ENCODE peak calls at places on chromosomes 13 and 19, in nine cellular contexts. One of them, this sample, is unnamed. For H3K4me1, the result is how much of the 10 kb centered on the place peaks cover.

GRCh38 chr13:81610613-81611012 is 1269.7 kb upstream of the SPRY2 start:
- DNase-seq in gastrocnemius medialis: no peak
- DNase-seq in A549: no peak
- DNase-seq in IMR-90: no peak
- DNase-seq in heart left ventricle: no peak
- DNase-seq in tibial nerve: no peak
- DNase-seq in uterus: no peak
- DNase-seq in adrenal gland: no peak
- DNase-seq in stomach: no peak
- DNase-seq in this sample: no peak

GRCh38 chr19:33390120-33390907 is 16.8 kb downstream of the CEBPG start:
- DNase-seq in IMR-90: no peak
- DNase-seq in uterus: peak
- DNase-seq in gastrocnemius medialis: peak
- DNase-seq in heart left ventricle: peak
- DNase-seq in A549: no peak
- DNase-seq in tibial nerve: peak
- DNase-seq in stomach: no peak
- DNase-seq in adrenal gland: no peak
- DNase-seq in this sample: peak

GRCh38 chr19:3668331-3669133 is 31.7 kb downstream of the PIP5K1C start:
- DNase-seq in A549: no peak
- DNase-seq in uterus: peak
- DNase-seq in gastrocnemius medialis: no peak
- DNase-seq in stomach: no peak
- DNase-seq in adrenal gland: no peak
- DNase-seq in IMR-90: peak
- DNase-seq in heart left ventricle: no peak
- DNase-seq in tibial nerve: no peak
- DNase-seq in this sample: no peak

GRCh38 chr13:112895521-112896465 is 73.2 kb upstream of the MCF2L start:
- DNase-seq in tibial nerve: no peak
- DNase-seq in adrenal gland: no peak
- DNase-seq in stomach: no peak
- DNase-seq in uterus: no peak
- DNase-seq in A549: no peak
- DNase-seq in gastrocnemius medialis: no peak
- DNase-seq in IMR-90: no peak
- DNase-seq in heart left ventricle: no peak
- DNase-seq in this sample: no peak

GRCh38 chr19:34228347-34228746 is 26.0 kb upstream of the GARRE1 start:
- DNase-seq in tibial nerve: no peak
- DNase-seq in gastrocnemius medialis: no peak
- DNase-seq in stomach: no peak
- DNase-seq in uterus: no peak
- DNase-seq in A549: no peak
- DNase-seq in heart left ventricle: no peak
- DNase-seq in adrenal gland: no peak
- DNase-seq in IMR-90: peak
- DNase-seq in this sample: no peak

GRCh38 chr13:86006317-86006716 is 207.1 kb upstream of the SLITRK6 start:
- DNase-seq in IMR-90: no peak
- DNase-seq in gastrocnemius medialis: no peak
- DNase-seq in A549: no peak
- DNase-seq in adrenal gland: no peak
- DNase-seq in tibial nerve: no peak
- DNase-seq in stomach: no peak
- DNase-seq in uterus: no peak
- DNase-seq in heart left ventricle: no peak
- DNase-seq in this sample: no peak

GRCh38 chr13:45361596-45362206 is 20.7 kb upstream of the TPT1 start:
- DNase-seq in gastrocnemius medialis: no peak
- DNase-seq in tibial nerve: no peak
- DNase-seq in uterus: no peak
- DNase-seq in stomach: no peak
- DNase-seq in A549: peak
- DNase-seq in adrenal gland: no peak
- DNase-seq in IMR-90: peak
- DNase-seq in heart left ventricle: no peak
- DNase-seq in this sample: peak

GRCh38 chr19:28217064-28217463 is 995.9 kb downstream of the UQCRFS1 start:
- DNase-seq in stomach: no peak
- DNase-seq in uterus: no peak
- DNase-seq in gastrocnemius medialis: no peak
- DNase-seq in adrenal gland: no peak
- DNase-seq in A549: no peak
- DNase-seq in heart left ventricle: no peak
- DNase-seq in tibial nerve: no peak
- DNase-seq in IMR-90: no peak
- DNase-seq in this sample: no peak

GRCh38 chr19:32630338-32630737 is 44.6 kb downstream of the ANKRD27 start:
- DNase-seq in IMR-90: no peak
- DNase-seq in heart left ventricle: no peak
- DNase-seq in tibial nerve: no peak
- DNase-seq in adrenal gland: no peak
- DNase-seq in uterus: no peak
- DNase-seq in gastrocnemius medialis: no peak
- DNase-seq in stomach: no peak
- DNase-seq in A549: peak
- DNase-seq in this sample: no peak

GRCh38 chr19:2811221-2811722 is 8.4 kb upstream of the ZNF554 start:
- DNase-seq in IMR-90: no peak
- DNase-seq in gastrocnemius medialis: no peak
- DNase-seq in A549: no peak
- DNase-seq in uterus: no peak
- DNase-seq in heart left ventricle: no peak
- DNase-seq in tibial nerve: no peak
- DNase-seq in stomach: no peak
- DNase-seq in adrenal gland: no peak
- DNase-seq in this sample: no peak

GRCh38 chr13:105334211-105334610 is 1201.3 kb downstream of the EFNB2 start:
- DNase-seq in uterus: no peak
- DNase-seq in stomach: no peak
- DNase-seq in heart left ventricle: no peak
- DNase-seq in A549: no peak
- DNase-seq in gastrocnemius medialis: no peak
- DNase-seq in tibial nerve: no peak
- DNase-seq in adrenal gland: no peak
- DNase-seq in IMR-90: peak
- DNase-seq in this sample: no peak

GRCh38 chr13:97561182-97561581 is 127.2 kb downstream of the RAP2A start:
- DNase-seq in A549: no peak
- DNase-seq in stomach: no peak
- DNase-seq in gastrocnemius medialis: no peak
- DNase-seq in tibial nerve: no peak
- DNase-seq in heart left ventricle: no peak
- DNase-seq in IMR-90: no peak
- DNase-seq in adrenal gland: no peak
- DNase-seq in uterus: no peak
- DNase-seq in this sample: no peak

GRCh38 chr13:106570354-106570822 is 2.5 kb upstream of the ARGLU1 start:
- DNase-seq in IMR-90: peak
- DNase-seq in uterus: peak
- DNase-seq in stomach: peak
- DNase-seq in gastrocnemius medialis: peak
- DNase-seq in adrenal gland: peak
- DNase-seq in tibial nerve: peak
- DNase-seq in A549: peak
- DNase-seq in heart left ventricle: peak
- DNase-seq in this sample: peak

GRCh38 chr19:53388168-53388567 is 6.8 kb upstream of the ZNF765 start:
- DNase-seq in uterus: no peak
- DNase-seq in IMR-90: peak
- DNase-seq in stomach: no peak
- DNase-seq in heart left ventricle: no peak
- DNase-seq in tibial nerve: no peak
- DNase-seq in adrenal gland: no peak
- DNase-seq in A549: no peak
- DNase-seq in gastrocnemius medialis: no peak
- DNase-seq in this sample: no peak

GRCh38 chr13:86653009-86653408 is 853.8 kb upstream of the SLITRK6 start:
- DNase-seq in stomach: no peak
- DNase-seq in IMR-90: no peak
- DNase-seq in heart left ventricle: no peak
- DNase-seq in A549: no peak
- DNase-seq in gastrocnemius medialis: no peak
- DNase-seq in uterus: no peak
- DNase-seq in adrenal gland: no peak
- DNase-seq in tibial nerve: no peak
- DNase-seq in this sample: no peak

GRCh38 chr19:55087542-55087935 is 11.9 kb downstream of the EPS8L1 start:
- DNase-seq in uterus: no peak
- DNase-seq in tibial nerve: no peak
- DNase-seq in adrenal gland: no peak
- DNase-seq in gastrocnemius medialis: no peak
- DNase-seq in IMR-90: peak
- DNase-seq in heart left ventricle: peak
- DNase-seq in A549: no peak
- DNase-seq in stomach: no peak
- DNase-seq in this sample: no peak

GRCh38 chr13:45683701-45684100 is 18.4 kb upstream of the CBY2 start:
- DNase-seq in tibial nerve: no peak
- DNase-seq in stomach: no peak
- DNase-seq in gastrocnemius medialis: no peak
- DNase-seq in uterus: no peak
- DNase-seq in heart left ventricle: no peak
- DNase-seq in adrenal gland: no peak
- DNase-seq in A549: no peak
- DNase-seq in IMR-90: no peak
- DNase-seq in this sample: no peak

GRCh38 chr19:54325194-54325621 is 12.2 kb upstream of the LILRA5 start:
- DNase-seq in gastrocnemius medialis: no peak
- DNase-seq in stomach: no peak
- DNase-seq in IMR-90: peak
- DNase-seq in tibial nerve: peak
- DNase-seq in adrenal gland: peak
- DNase-seq in heart left ventricle: no peak
- DNase-seq in A549: peak
- DNase-seq in uterus: no peak
- DNase-seq in this sample: no peak

GRCh38 chr13:107450931-107451330 is 764.4 kb downstream of the LIG4 start:
- DNase-seq in A549: no peak
- DNase-seq in gastrocnemius medialis: no peak
- DNase-seq in uterus: no peak
- DNase-seq in heart left ventricle: peak
- DNase-seq in adrenal gland: no peak
- DNase-seq in stomach: no peak
- DNase-seq in tibial nerve: peak
- DNase-seq in IMR-90: peak
- DNase-seq in this sample: no peak

GRCh38 chr13:28037399-28037798 is 48.9 kb upstream of the URAD start:
- DNase-seq in gastrocnemius medialis: no peak
- DNase-seq in tibial nerve: no peak
- DNase-seq in stomach: no peak
- DNase-seq in heart left ventricle: no peak
- DNase-seq in uterus: no peak
- DNase-seq in adrenal gland: no peak
- DNase-seq in A549: no peak
- DNase-seq in IMR-90: peak
- DNase-seq in this sample: no peak

GRCh38 chr13:41709511-41709910 is 251.4 kb downstream of the VWA8 start:
- DNase-seq in stomach: no peak
- DNase-seq in A549: no peak
- DNase-seq in IMR-90: peak
- DNase-seq in adrenal gland: no peak
- DNase-seq in uterus: no peak
- DNase-seq in tibial nerve: no peak
- DNase-seq in heart left ventricle: no peak
- DNase-seq in gastrocnemius medialis: no peak
- DNase-seq in this sample: no peak

GRCh38 chr19:12034196-12034595 is 1.3 kb downstream of the ZNF433 start:
- DNase-seq in A549: no peak
- DNase-seq in IMR-90: no peak
- DNase-seq in adrenal gland: no peak
- DNase-seq in uterus: no peak
- DNase-seq in gastrocnemius medialis: no peak
- DNase-seq in tibial nerve: no peak
- DNase-seq in stomach: no peak
- DNase-seq in heart left ventricle: no peak
- DNase-seq in this sample: no peak

GRCh38 chr19:12034610-12035009 is 869 bp downstream of the ZNF433 start:
- DNase-seq in heart left ventricle: no peak
- DNase-seq in adrenal gland: no peak
- DNase-seq in tibial nerve: peak
- DNase-seq in A549: no peak
- DNase-seq in IMR-90: no peak
- DNase-seq in gastrocnemius medialis: no peak
- DNase-seq in uterus: no peak
- DNase-seq in stomach: no peak
- DNase-seq in this sample: no peak

GRCh38 chr19:12035220-12036172 is at the start of gene ZNF433:
- DNase-seq in heart left ventricle: peak
- DNase-seq in adrenal gland: peak
- DNase-seq in gastrocnemius medialis: peak
- DNase-seq in IMR-90: peak
- DNase-seq in uterus: peak
- DNase-seq in tibial nerve: peak
- DNase-seq in stomach: peak
- DNase-seq in A549: no peak
- DNase-seq in this sample: peak
- TF ChIP-seq POLR2A in heart left ventricle: peak
- TF ChIP-seq POLR2A in adrenal gland: peak
- TF ChIP-seq POLR2A in gastrocnemius medialis: peak
- TF ChIP-seq POLR2A in IMR-90: peak
- TF ChIP-seq POLR2A in uterus: peak
- TF ChIP-seq POLR2A in tibial nerve: peak
- TF ChIP-seq POLR2A in stomach: no peak
- TF ChIP-seq POLR2A in A549: no peak
- TF ChIP-seq POLR2A in this sample: peak

GRCh38 chr13:50257646-50258045 is 242.4 kb downstream of the KCNRG start:
- DNase-seq in uterus: no peak
- DNase-seq in IMR-90: no peak
- DNase-seq in heart left ventricle: no peak
- DNase-seq in tibial nerve: no peak
- DNase-seq in gastrocnemius medialis: no peak
- DNase-seq in stomach: no peak
- DNase-seq in adrenal gland: no peak
- DNase-seq in A549: no peak
- DNase-seq in this sample: no peak
- H3K4me1 ChIP-seq in uterus: under half
- H3K4me1 ChIP-seq in IMR-90: under half
- H3K4me1 ChIP-seq in heart left ventricle: under half
- H3K4me1 ChIP-seq in tibial nerve: under half
- H3K4me1 ChIP-seq in gastrocnemius medialis: under half
- H3K4me1 ChIP-seq in stomach: under half
- H3K4me1 ChIP-seq in adrenal gland: under half
- H3K4me1 ChIP-seq in A549: under half
- H3K4me1 ChIP-seq in this sample: under half

GRCh38 chr19:9808855-9809646 is 9.8 kb downstream of the FBXL12 start:
- DNase-seq in heart left ventricle: no peak
- DNase-seq in tibial nerve: no peak
- DNase-seq in uterus: no peak
- DNase-seq in stomach: no peak
- DNase-seq in adrenal gland: no peak
- DNase-seq in gastrocnemius medialis: no peak
- DNase-seq in A549: no peak
- DNase-seq in IMR-90: no peak
- DNase-seq in this sample: no peak
- TF ChIP-seq POLR2A in heart left ventricle: no peak
- TF ChIP-seq POLR2A in tibial nerve: no peak
- TF ChIP-seq POLR2A in uterus: no peak
- TF ChIP-seq POLR2A in stomach: no peak
- TF ChIP-seq POLR2A in adrenal gland: no peak
- TF ChIP-seq POLR2A in gastrocnemius medialis: no peak
- TF ChIP-seq POLR2A in A549: no peak
- TF ChIP-seq POLR2A in IMR-90: no peak
- TF ChIP-seq POLR2A in this sample: no peak

GRCh38 chr19:35318679-35319448 is 10.1 kb upstream of the CD22 start:
- DNase-seq in adrenal gland: peak
- DNase-seq in stomach: peak
- DNase-seq in uterus: peak
- DNase-seq in tibial nerve: peak
- DNase-seq in gastrocnemius medialis: peak
- DNase-seq in IMR-90: peak
- DNase-seq in heart left ventricle: no peak
- DNase-seq in A549: peak
- DNase-seq in this sample: peak
- H3K4me1 ChIP-seq in adrenal gland: under half
- H3K4me1 ChIP-seq in stomach: under half
- H3K4me1 ChIP-seq in uterus: under half
- H3K4me1 ChIP-seq in tibial nerve: under half
- H3K4me1 ChIP-seq in gastrocnemius medialis: under half
- H3K4me1 ChIP-seq in IMR-90: under half
- H3K4me1 ChIP-seq in heart left ventricle: under half
- H3K4me1 ChIP-seq in A549: under half
- H3K4me1 ChIP-seq in this sample: under half